ENCODE peak calls at places on chromosome 2, in eight cellular contexts. V is foreskin fibroblast, K is dorsolateral prefrontal cortex, C is mucosa of descending colon, Y is OCI-LY7, F is colonic mucosa, G is mammary epithelial cell, I is AG09319. M is an unnamed sample.

GRCh38 chr2:97961534-97961933 is 34.2 kb downstream of the TMEM131 start:
- DNase-seq in V (no peak), K (no peak), C (no peak), Y (no peak), F (no peak), G (no peak), I (no peak), M (no peak)

GRCh38 chr2:11129598-11130449 is 25.4 kb upstream of the SLC66A3 start:
- DNase-seq in V (no peak), K (no peak), C (peak), Y (peak), F (peak), G (no peak), I (no peak), M (peak)

GRCh38 chr2:209380278-209380677 is 43.6 kb upstream of the MAP2 start:
- DNase-seq in V (no peak), K (no peak), C (no peak), Y (peak), F (no peak), G (peak), I (no peak), M (no peak)

GRCh38 chr2:205288681-205289080 is 393.6 kb upstream of the NRP2 start:
- DNase-seq in V (no peak), K (no peak), C (no peak), Y (no peak), F (no peak), G (no peak), I (no peak), M (no peak)

GRCh38 chr2:27412419-27413152 is 3.2 kb upstream of the PPM1G start:
- DNase-seq in V (no peak), K (no peak), C (no peak), Y (no peak), F (no peak), G (no peak), I (no peak), M (no peak)

GRCh38 chr2:100235098-100235497 is 87.2 kb downstream of the LONRF2 start:
- DNase-seq in V (no peak), K (no peak), C (no peak), Y (peak), F (no peak), G (no peak), I (no peak), M (no peak)

GRCh38 chr2:25234756-25235155 is 66.4 kb upstream of the POMC start:
- DNase-seq in V (no peak), K (no peak), C (no peak), Y (no peak), F (no peak), G (no peak), I (no peak), M (no peak)

GRCh38 chr2:191593622-191594416 is 84.1 kb upstream of the NABP1 start:
- DNase-seq in V (no peak), K (no peak), C (no peak), Y (no peak), F (no peak), G (peak), I (no peak), M (peak)

DNA sequence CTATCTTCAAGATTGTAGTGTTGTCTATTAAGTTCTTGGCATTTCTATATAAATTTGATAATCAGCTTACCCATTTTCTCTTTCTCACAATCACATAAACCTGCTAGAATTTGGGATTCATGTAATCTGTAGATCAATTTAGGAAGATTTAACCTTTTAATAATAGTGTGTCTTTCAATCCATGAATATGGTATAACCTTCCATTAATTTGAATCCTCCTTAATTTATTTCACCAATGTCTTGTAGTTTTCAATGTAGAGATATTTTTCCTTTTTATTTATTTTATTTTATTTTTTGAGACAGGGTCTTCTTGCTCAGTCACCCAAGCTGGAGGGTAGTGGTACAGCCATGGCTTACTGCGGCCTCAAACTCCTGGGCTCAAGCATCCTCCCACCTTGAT is 20.2 kb downstream of the SANBR start:
- DNase-seq in V (no peak), K (no peak), C (no peak), Y (no peak), F (no peak), G (no peak), I (no peak), M (no peak)
- TF ChIP-seq CTCF in V (no peak), K (no peak), C (no peak), Y (no peak), F (no peak), G (no peak), I (no peak), M (no peak)

DNA sequence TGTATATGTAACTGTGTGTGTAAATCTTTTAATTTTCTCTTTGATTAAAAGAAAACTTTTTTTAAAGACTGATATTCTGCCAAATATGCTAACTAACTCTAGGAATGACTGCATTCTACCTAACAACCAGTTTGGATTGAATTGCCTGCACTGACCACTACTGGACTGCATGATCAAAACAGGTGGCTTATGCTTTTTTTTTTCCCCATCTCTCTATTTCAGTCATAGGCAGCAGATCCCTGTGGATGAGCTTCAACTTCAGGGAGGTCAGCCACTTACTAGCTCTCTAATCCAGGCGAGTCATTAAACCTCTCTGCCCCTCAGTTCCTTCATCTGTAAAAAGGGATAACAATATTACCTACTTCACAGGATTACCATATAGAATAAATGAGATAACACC is 138.6 kb upstream of the SERTAD2 start:
- DNase-seq in V (no peak), K (no peak), C (no peak), Y (no peak), F (no peak), G (no peak), I (no peak), M (no peak)
- TF ChIP-seq CTCF in V (no peak), K (no peak), C (no peak), Y (no peak), F (no peak), G (peak), I (no peak), M (no peak)

DNA sequence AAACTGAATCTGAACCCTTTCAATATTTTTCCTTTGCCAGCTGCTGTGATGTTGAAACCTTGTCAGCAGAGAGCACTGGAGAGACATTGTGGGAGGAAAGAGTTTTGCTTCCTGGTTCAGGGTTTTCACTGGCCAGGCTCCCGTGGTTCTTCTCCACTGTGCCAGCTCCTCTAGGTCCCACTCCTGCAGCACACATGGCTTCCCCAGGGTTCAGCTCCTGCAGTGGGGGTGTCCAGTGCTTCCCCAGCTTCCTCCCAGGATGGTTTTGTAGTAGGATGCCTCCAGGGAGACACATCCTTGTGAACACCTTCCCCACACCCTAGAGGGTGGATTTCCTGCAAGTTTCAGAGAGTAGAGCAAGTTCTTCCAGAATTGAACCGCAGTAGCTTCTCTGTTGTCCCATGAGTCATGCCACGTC is 24.0 kb upstream of the SULT1C3 start:
- DNase-seq in V (no peak), K (no peak), C (peak), Y (no peak), F (peak), G (peak), I (no peak), M (peak)
- TF ChIP-seq CTCF in V (peak), K (peak), C (peak), Y (peak), F (peak), G (peak), I (peak), M (no peak)

GRCh38 chr2:83602753-83603152 is 856.3 kb downstream of the SUCLG1 start:
- DNase-seq in V (no peak), K (no peak), C (no peak), Y (no peak), F (no peak), G (no peak), I (no peak), M (no peak)
- TF ChIP-seq CTCF in V (no peak), K (no peak), C (no peak), Y (no peak), F (no peak), G (peak), I (no peak), M (no peak)

DNA sequence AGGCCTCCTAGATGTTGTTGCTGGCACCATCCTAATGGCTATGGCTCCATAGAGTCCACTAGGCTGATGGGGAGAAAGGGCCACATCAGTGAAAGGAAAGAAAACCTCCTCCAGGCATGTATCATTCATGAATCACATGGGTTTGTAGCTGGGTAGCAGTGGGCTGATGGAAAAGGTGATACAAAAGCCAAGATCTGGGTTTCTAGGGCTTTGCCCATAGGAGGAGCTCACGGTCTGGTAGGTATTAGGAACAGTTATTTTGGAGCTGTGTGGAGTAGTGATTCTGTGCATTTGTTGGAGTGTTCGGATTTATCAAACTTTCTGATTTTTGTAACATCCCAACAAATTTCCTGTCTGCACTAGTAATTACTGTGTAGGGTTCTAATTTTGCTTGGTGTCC is 259.2 kb downstream of the SLC4A3 start:
- DNase-seq in V (no peak), K (no peak), C (no peak), Y (no peak), F (no peak), G (peak), I (no peak), M (no peak)
- TF ChIP-seq CTCF in V (peak), K (no peak), C (no peak), Y (no peak), F (no peak), G (peak), I (peak), M (no peak)

DNA sequence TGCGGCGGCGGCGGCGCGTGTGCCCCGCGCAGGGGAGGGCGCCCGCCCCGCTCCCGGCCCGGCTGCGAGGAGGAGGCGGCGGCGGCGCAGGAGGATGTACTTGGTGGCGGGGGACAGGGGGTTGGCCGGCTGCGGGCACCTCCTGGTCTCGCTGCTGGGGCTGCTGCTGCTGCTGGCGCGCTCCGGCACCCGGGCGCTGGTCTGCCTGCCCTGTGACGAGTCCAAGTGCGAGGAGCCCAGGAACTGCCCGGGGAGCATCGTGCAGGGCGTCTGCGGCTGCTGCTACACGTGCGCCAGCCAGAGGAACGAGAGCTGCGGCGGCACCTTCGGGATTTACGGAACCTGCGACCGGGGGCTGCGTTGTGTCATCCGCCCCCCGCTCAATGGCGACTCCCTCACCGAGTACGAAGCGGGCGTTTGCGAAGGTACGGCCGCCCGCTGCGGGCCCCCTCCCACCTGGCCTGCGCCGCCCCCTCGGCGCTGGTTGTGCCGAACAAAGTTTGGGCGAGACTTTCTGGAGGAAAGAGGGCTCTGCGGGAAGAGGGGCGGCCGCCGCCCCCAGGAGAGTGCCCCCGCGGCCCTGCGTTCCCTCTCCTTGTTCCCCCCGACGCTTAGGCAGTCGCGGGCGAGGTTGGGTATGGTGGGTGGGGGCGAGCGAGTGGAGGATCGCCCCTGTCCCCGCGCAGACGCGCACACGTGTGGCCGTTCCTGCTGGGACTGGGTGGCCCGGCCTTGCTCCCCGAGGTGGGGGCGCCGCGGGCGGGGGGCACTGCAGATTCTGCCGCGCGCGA is 816 bp downstream of the CRIM1 start:
- DNase-seq in V (no peak), K (peak), C (peak), Y (peak), F (no peak), G (no peak), I (no peak), M (peak)
- TF ChIP-seq CTCF in V (no peak), K (no peak), C (no peak), Y (no peak), F (no peak), G (no peak), I (no peak), M (no peak)

GRCh38 chr2:36462311-36462710 is 106.7 kb downstream of the CRIM1 start:
- DNase-seq in V (no peak), K (no peak), C (no peak), Y (no peak), F (no peak), G (no peak), I (no peak), M (no peak)

GRCh38 chr2:36456227-36456788 is 100.7 kb downstream of the CRIM1 start:
- DNase-seq in V (peak), K (no peak), C (peak), Y (no peak), F (peak), G (peak), I (peak), M (no peak)

GRCh38 chr2:36461039-36461681 is 105.6 kb downstream of the CRIM1 start:
- DNase-seq in V (peak), K (no peak), C (no peak), Y (peak), F (no peak), G (peak), I (no peak), M (no peak)

GRCh38 chr2:36458106-36458505 is 102.5 kb downstream of the CRIM1 start:
- DNase-seq in V (no peak), K (no peak), C (no peak), Y (no peak), F (no peak), G (no peak), I (no peak), M (no peak)

GRCh38 chr2:36459725-36460137 is 104.2 kb downstream of the CRIM1 start:
- DNase-seq in V (no peak), K (no peak), C (peak), Y (no peak), F (peak), G (peak), I (no peak), M (peak)
- TF ChIP-seq CTCF in V (peak), K (peak), C (peak), Y (peak), F (peak), G (peak), I (peak), M (peak)

GRCh38 chr2:168375195-168375798 is 80.8 kb upstream of the CERS6 start:
- DNase-seq in V (peak), K (no peak), C (no peak), Y (no peak), F (no peak), G (no peak), I (no peak), M (no peak)
- TF ChIP-seq CTCF in V (peak), K (peak), C (peak), Y (peak), F (no peak), G (peak), I (peak), M (no peak)

GRCh38 chr2:41806286-41806685 is 241.5 kb upstream of the PKDCC start:
- DNase-seq in V (no peak), K (no peak), C (no peak), Y (no peak), F (no peak), G (no peak), I (no peak), M (peak)
- TF ChIP-seq CTCF in V (no peak), K (no peak), C (no peak), Y (no peak), F (peak), G (no peak), I (no peak), M (peak)